ENCODE peak calls at places on chromosomes 12 and 14, in six cellular contexts. One of them, this sample, is unnamed.

GRCh38 chr12:46915861-46916260 is 90.1 kb upstream of the SLC38A4 start:
- DNase-seq in BJ: no peak
- DNase-seq in CD8-positive, alpha-beta memory T cell: no peak
- DNase-seq in activated CD8-positive, alpha-beta memory T cell treated with anti-CD3 and anti-CD28 coated beads for 48 hours: no peak
- DNase-seq in GM12865: no peak
- DNase-seq in HEK293T: no peak
- DNase-seq in this sample: no peak

GRCh38 chr14:64200170-64200569 is 94.0 kb downstream of the ESR2 start:
- DNase-seq in BJ: no peak
- DNase-seq in CD8-positive, alpha-beta memory T cell: no peak
- DNase-seq in activated CD8-positive, alpha-beta memory T cell treated with anti-CD3 and anti-CD28 coated beads for 48 hours: no peak
- DNase-seq in GM12865: no peak
- DNase-seq in HEK293T: no peak
- DNase-seq in this sample: no peak

GRCh38 chr12:53696285-53696654 is 20.4 kb upstream of the ATP5MC2 start:
- DNase-seq in BJ: no peak
- DNase-seq in CD8-positive, alpha-beta memory T cell: no peak
- DNase-seq in activated CD8-positive, alpha-beta memory T cell treated with anti-CD3 and anti-CD28 coated beads for 48 hours: no peak
- DNase-seq in GM12865: peak; percentile 61
- DNase-seq in HEK293T: peak; percentile 94
- DNase-seq in this sample: peak; percentile 93

GRCh38 chr12:16062611-16063010 is 151.5 kb downstream of the DERA start:
- DNase-seq in BJ: no peak
- DNase-seq in CD8-positive, alpha-beta memory T cell: no peak
- DNase-seq in activated CD8-positive, alpha-beta memory T cell treated with anti-CD3 and anti-CD28 coated beads for 48 hours: no peak
- DNase-seq in GM12865: no peak
- DNase-seq in HEK293T: no peak
- DNase-seq in this sample: no peak

GRCh38 chr14:101196795-101197590 is 293.5 kb upstream of the RTL1 start:
- DNase-seq in BJ: no peak
- DNase-seq in CD8-positive, alpha-beta memory T cell: no peak
- DNase-seq in activated CD8-positive, alpha-beta memory T cell treated with anti-CD3 and anti-CD28 coated beads for 48 hours: no peak
- DNase-seq in GM12865: no peak
- DNase-seq in HEK293T: no peak
- DNase-seq in this sample: no peak

GRCh38 chr14:73428354-73428824 is 30.0 kb downstream of the NUMB start:
- DNase-seq in BJ: no peak
- DNase-seq in CD8-positive, alpha-beta memory T cell: no peak
- DNase-seq in activated CD8-positive, alpha-beta memory T cell treated with anti-CD3 and anti-CD28 coated beads for 48 hours: no peak
- DNase-seq in GM12865: no peak
- DNase-seq in HEK293T: no peak
- DNase-seq in this sample: no peak

GRCh38 chr12:99618657-99619056 is 28.9 kb upstream of the GARIN6 start:
- DNase-seq in BJ: no peak
- DNase-seq in CD8-positive, alpha-beta memory T cell: no peak
- DNase-seq in activated CD8-positive, alpha-beta memory T cell treated with anti-CD3 and anti-CD28 coated beads for 48 hours: no peak
- DNase-seq in GM12865: no peak
- DNase-seq in HEK293T: no peak
- DNase-seq in this sample: no peak

GRCh38 chr12:71134405-71134804 is 23.4 kb downstream of the TSPAN8 start:
- DNase-seq in BJ: no peak
- DNase-seq in CD8-positive, alpha-beta memory T cell: no peak
- DNase-seq in activated CD8-positive, alpha-beta memory T cell treated with anti-CD3 and anti-CD28 coated beads for 48 hours: no peak
- DNase-seq in GM12865: no peak
- DNase-seq in HEK293T: no peak
- DNase-seq in this sample: no peak

GRCh38 chr12:30796891-30797371 is 42.2 kb upstream of the CAPRIN2 start:
- DNase-seq in BJ: no peak
- DNase-seq in CD8-positive, alpha-beta memory T cell: peak; percentile 0
- DNase-seq in activated CD8-positive, alpha-beta memory T cell treated with anti-CD3 and anti-CD28 coated beads for 48 hours: no peak
- DNase-seq in GM12865: no peak
- DNase-seq in HEK293T: peak; percentile 14
- DNase-seq in this sample: no peak

GRCh38 chr12:15632708-15633107 is 156.5 kb downstream of the EPS8 start:
- DNase-seq in BJ: no peak
- DNase-seq in CD8-positive, alpha-beta memory T cell: no peak
- DNase-seq in activated CD8-positive, alpha-beta memory T cell treated with anti-CD3 and anti-CD28 coated beads for 48 hours: no peak
- DNase-seq in GM12865: no peak
- DNase-seq in HEK293T: no peak
- DNase-seq in this sample: no peak

GRCh38 chr12:65487679-65488078 is 209.2 kb downstream of the MSRB3 start:
- DNase-seq in BJ: no peak
- DNase-seq in CD8-positive, alpha-beta memory T cell: no peak
- DNase-seq in activated CD8-positive, alpha-beta memory T cell treated with anti-CD3 and anti-CD28 coated beads for 48 hours: no peak
- DNase-seq in GM12865: no peak
- DNase-seq in HEK293T: no peak
- DNase-seq in this sample: no peak

GRCh38 chr12:122021193-122021821 is 377 bp upstream of the BCL7A start:
- DNase-seq in BJ: no peak
- DNase-seq in CD8-positive, alpha-beta memory T cell: peak; percentile 11
- DNase-seq in activated CD8-positive, alpha-beta memory T cell treated with anti-CD3 and anti-CD28 coated beads for 48 hours: no peak
- DNase-seq in GM12865: no peak
- DNase-seq in HEK293T: peak; percentile 39
- DNase-seq in this sample: no peak

GRCh38 chr14:28059254-28059653 is 707.3 kb upstream of the FOXG1 start:
- DNase-seq in BJ: no peak
- DNase-seq in CD8-positive, alpha-beta memory T cell: no peak
- DNase-seq in activated CD8-positive, alpha-beta memory T cell treated with anti-CD3 and anti-CD28 coated beads for 48 hours: no peak
- DNase-seq in GM12865: no peak
- DNase-seq in HEK293T: no peak
- DNase-seq in this sample: no peak

GRCh38 chr12:131900397-131900796 is 6.0 kb downstream of the ULK1 start:
- DNase-seq in BJ: no peak
- DNase-seq in CD8-positive, alpha-beta memory T cell: no peak
- DNase-seq in activated CD8-positive, alpha-beta memory T cell treated with anti-CD3 and anti-CD28 coated beads for 48 hours: no peak
- DNase-seq in GM12865: no peak
- DNase-seq in HEK293T: no peak
- DNase-seq in this sample: no peak

This sample was measured in H54.